ENCODE peak calls at places on chromosome 13, in five cellular contexts. K is CD8-positive, alpha-beta T cell; S is AG04450; X is left ventricle myocardium inferior; B is cardiac muscle cell. N is an unnamed sample.

GRCh38 chr13:109336730-109337129 is 449.7 kb downstream of the IRS2 start:
- DNase-seq in K (no peak), S (no peak), X (no peak), B (no peak), N (peak)

GRCh38 chr13:111123221-111123620 is 8.1 kb downstream of the ARHGEF7 start:
- DNase-seq in K (no peak), S (no peak), X (no peak), B (no peak), N (no peak)

GRCh38 chr13:51590966-51591627 is 6.8 kb downstream of the WDFY2 start:
- DNase-seq in K (no peak), S (peak), X (no peak), B (peak), N (peak)

GRCh38 chr13:110341445-110342247 is 34.6 kb downstream of the COL4A2 start:
- DNase-seq in K (no peak), S (no peak), X (no peak), B (peak), N (peak)

GRCh38 chr13:113989585-113990300 is 15.9 kb upstream of the C13orf46 start:
- DNase-seq in K (no peak), S (no peak), X (peak), B (no peak), N (no peak)

GRCh38 chr13:24745861-24746617 is 17.9 kb upstream of the RNF17 start:
- DNase-seq in K (no peak), S (no peak), X (no peak), B (no peak), N (no peak)

GRCh38 chr13:50993371-50993770 is 83.8 kb downstream of the RNASEH2B start:
- DNase-seq in K (no peak), S (no peak), X (no peak), B (no peak), N (no peak)

GRCh38 chr13:35881360-35881759 is 249.8 kb downstream of the DCLK1 start:
- DNase-seq in K (no peak), S (no peak), X (no peak), B (no peak), N (peak)

GRCh38 chr13:39672378-39673132 is 17.1 kb downstream of the COG6 start:
- DNase-seq in K (no peak), S (no peak), X (no peak), B (no peak), N (no peak)

GRCh38 chr13:113166266-113166665 is 7.8 kb downstream of the PROZ start:
- DNase-seq in K (no peak), S (no peak), X (no peak), B (no peak), N (no peak)

GRCh38 chr13:28316841-28317240 is 178.1 kb downstream of the FLT1 start:
- DNase-seq in K (no peak), S (no peak), X (no peak), B (no peak), N (no peak)

GRCh38 chr13:99796175-99796819 is 175.3 kb downstream of the ZIC5 start:
- DNase-seq in K (no peak), S (peak), X (no peak), B (peak), N (peak)

GRCh38 chr13:39450176-39450575 is 152.8 kb downstream of the LHFPL6 start:
- DNase-seq in K (no peak), S (no peak), X (no peak), B (no peak), N (no peak)

GRCh38 chr13:61128850-61129645 is 286.6 kb downstream of the PCDH20 start:
- DNase-seq in K (no peak), S (no peak), X (no peak), B (no peak), N (no peak)

GRCh38 chr13:93715866-93716265 is 489.3 kb downstream of the GPC6 start:
- DNase-seq in K (no peak), S (no peak), X (no peak), B (no peak), N (peak)

GRCh38 chr13:25744176-25744575 is 307.6 kb downstream of the SHISA2 start:
- DNase-seq in K (no peak), S (no peak), X (no peak), B (no peak), N (peak)

GRCh38 chr13:78649997-78650724 is 8.8 kb downstream of the OBI1 start:
- DNase-seq in K (no peak), S (no peak), X (no peak), B (no peak), N (peak)

GRCh38 chr13:53839461-53839860 is 810.8 kb downstream of the OLFM4 start:
- DNase-seq in K (no peak), S (no peak), X (no peak), B (no peak), N (no peak)

GRCh38 chr13:112709825-112710783 is 20.3 kb downstream of the ATP11A start:
- DNase-seq in K (no peak), S (no peak), X (no peak), B (no peak), N (no peak)

GRCh38 chr13:75704942-75705320 is 68.8 kb downstream of the LMO7 start:
- DNase-seq in K (no peak), S (no peak), X (no peak), B (no peak), N (no peak)

GRCh38 chr13:34361528-34361927 is 543.6 kb downstream of the RFC3 start:
- DNase-seq in K (no peak), S (no peak), X (no peak), B (no peak), N (no peak)

GRCh38 chr13:99501952-99502310 is 659 bp downstream of the TM9SF2 start:
- DNase-seq in K (no peak), S (no peak), X (no peak), B (peak), N (peak)

GRCh38 chr13:22740264-22740663 is 440.5 kb upstream of the SGCG start:
- DNase-seq in K (no peak), S (no peak), X (no peak), B (peak), N (no peak)

GRCh38 chr13:51728275-51728673 is 75.7 kb downstream of the DHRS12 start:
- DNase-seq in K (no peak), S (no peak), X (no peak), B (no peak), N (no peak)

GRCh38 chr13:45623516-45624090 is 8.1 kb upstream of the ERICH6B start:
- DNase-seq in K (no peak), S (no peak), X (no peak), B (peak), N (peak)

GRCh38 chr13:80059789-80060188 is 281.1 kb downstream of the SPRY2 start:
- DNase-seq in K (no peak), S (no peak), X (no peak), B (no peak), N (no peak)

GRCh38 chr13:79966502-79966901 is 374.4 kb downstream of the SPRY2 start:
- DNase-seq in K (no peak), S (no peak), X (no peak), B (no peak), N (no peak)

GRCh38 chr13:23850134-23850533 is 39.1 kb downstream of the MIPEP start:
- DNase-seq in K (no peak), S (no peak), X (no peak), B (no peak), N (no peak)

GRCh38 chr13:110396476-110396875 is 89.4 kb downstream of the COL4A2 start:
- DNase-seq in K (no peak), S (no peak), X (no peak), B (no peak), N (no peak)

GRCh38 chr13:79593611-79594275 is 112.8 kb downstream of the NDFIP2 start:
- DNase-seq in K (no peak), S (no peak), X (no peak), B (no peak), N (peak)

GRCh38 chr13:60267498-60268202 is 103.9 kb upstream of the DIAPH3 start:
- DNase-seq in K (no peak), S (no peak), X (no peak), B (peak), N (peak)

GRCh38 chr13:84834201-84834600 is 951.9 kb upstream of the SLITRK1 start:
- DNase-seq in K (no peak), S (no peak), X (no peak), B (no peak), N (no peak)
- H3K4me3 ChIP-seq in K (no peak), S (no peak), X (no peak), B (no peak), N (no peak)

DNA sequence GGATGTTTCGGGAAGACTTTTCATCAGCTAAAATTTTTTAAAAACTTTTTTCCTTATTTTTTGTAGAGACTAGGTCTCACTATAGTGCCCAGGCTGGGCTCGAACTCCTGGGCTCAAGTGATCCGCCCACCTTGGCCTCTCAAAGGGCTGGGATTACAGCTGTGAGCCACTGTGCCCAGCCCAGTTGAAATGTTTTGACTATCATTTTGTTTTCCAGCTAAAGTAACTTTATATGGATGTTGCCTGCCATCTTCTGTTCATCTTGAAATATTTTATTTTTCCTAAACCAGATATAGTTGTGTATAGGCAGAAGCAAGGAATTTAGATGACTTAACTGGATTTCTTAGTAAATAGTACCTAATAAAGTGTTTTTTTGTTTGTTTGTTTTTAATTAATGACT is 7.0 kb downstream of the CAB39L start:
- DNase-seq in K (no peak), S (no peak), X (peak), B (peak), N (peak)
- TF ChIP-seq CTCF in K (no peak), S (peak), X (peak), B (no peak), N (peak)

GRCh38 chr13:21106089-21106488 is 44.7 kb upstream of the LATS2 start:
- DNase-seq in K (no peak), S (peak), X (no peak), B (no peak), N (peak)
- H3K4me3 ChIP-seq in K (no peak), S (no peak), X (no peak), B (no peak), N (no peak)

GRCh38 chr13:49681837-49682236 is 9.4 kb downstream of the EBPL start:
- DNase-seq in K (no peak), S (no peak), X (no peak), B (no peak), N (peak)

GRCh38 chr13:49683489-49683888 is 7.8 kb downstream of the EBPL start:
- DNase-seq in K (no peak), S (no peak), X (no peak), B (no peak), N (no peak)

GRCh38 chr13:49678172-49678914 is 12.9 kb downstream of the EBPL start:
- DNase-seq in K (no peak), S (no peak), X (no peak), B (no peak), N (no peak)

GRCh38 chr13:49676581-49677298 is 14.5 kb downstream of the EBPL start:
- DNase-seq in K (no peak), S (no peak), X (no peak), B (no peak), N (no peak)

GRCh38 chr13:49679244-49679643 is 12.0 kb downstream of the EBPL start:
- DNase-seq in K (no peak), S (no peak), X (no peak), B (no peak), N (peak)
- TF ChIP-seq CTCF in K (no peak), S (peak), X (peak), B (peak), N (peak)

GRCh38 chr13:106246817-106247216 is 288.6 kb downstream of the EFNB2 start:
- DNase-seq in K (no peak), S (no peak), X (no peak), B (no peak), N (no peak)
- H3K4me3 ChIP-seq in K (no peak), S (no peak), X (no peak), B (no peak), N (no peak)

DNA sequence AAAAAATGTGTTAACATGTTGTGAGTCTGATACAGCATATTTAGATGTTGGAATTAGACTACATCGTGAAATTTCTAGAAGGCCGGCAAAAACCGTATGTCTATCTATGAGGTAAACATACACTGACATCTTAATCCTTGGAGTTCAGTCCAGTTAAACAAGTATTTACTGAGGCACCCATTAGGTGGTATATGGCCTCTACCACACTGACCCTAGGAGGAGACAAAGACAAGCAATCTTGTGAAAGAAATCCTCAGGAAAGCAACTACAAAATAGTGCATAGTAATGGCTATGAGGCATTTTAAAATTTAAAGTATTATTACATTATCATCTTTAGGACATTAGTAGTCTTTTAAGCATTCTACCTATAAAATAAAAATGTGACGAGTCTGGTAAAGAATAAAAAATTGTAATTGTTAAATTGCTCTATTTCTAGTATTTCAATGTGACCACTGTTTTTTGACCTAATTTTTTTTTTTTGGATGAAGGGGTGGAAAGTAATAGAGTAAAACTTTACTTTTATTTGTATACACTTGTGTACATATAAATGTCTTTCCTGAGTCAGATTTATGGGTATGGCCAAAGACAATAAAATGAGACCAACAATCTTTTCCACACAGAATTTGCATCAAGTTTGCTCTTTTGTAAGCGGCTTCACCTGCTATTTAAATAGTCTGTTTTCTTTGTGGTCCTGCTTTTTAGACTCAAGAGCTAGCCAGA is 50.5 kb downstream of the KATNAL1 start:
- DNase-seq in K (no peak), S (no peak), X (no peak), B (peak), N (peak)
- TF ChIP-seq CTCF in K (no peak), S (peak), X (no peak), B (no peak), N (peak)

DNA sequence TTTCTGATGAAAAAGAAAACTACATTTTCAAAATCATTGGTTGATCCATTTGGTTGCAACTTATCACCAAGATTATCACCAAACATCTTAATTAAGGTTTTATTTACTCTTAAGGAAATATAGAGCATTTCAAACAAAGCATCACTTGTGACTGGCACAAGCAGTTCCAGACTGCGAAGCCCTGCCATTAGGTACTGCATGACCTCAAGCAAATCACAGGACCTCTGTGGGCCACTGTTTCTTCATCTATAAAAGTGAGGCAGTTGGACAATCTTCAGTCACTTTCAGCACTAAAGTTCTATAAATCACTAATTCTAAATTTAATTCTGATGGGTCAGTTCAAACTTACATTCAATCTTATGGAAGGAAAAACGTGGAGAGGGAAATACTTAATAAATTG is 2.0 kb downstream of the ELF1 start:
- DNase-seq in K (no peak), S (no peak), X (no peak), B (no peak), N (no peak)
- H3K4me3 ChIP-seq in K (peak), S (no peak), X (peak), B (no peak), N (no peak)

N was measured in choroid plexus epithelial cell.